ENCODE peak calls at places on chromosomes 13 and 19, in ten cellular contexts. V, T, C, E, A, S, I, Q, L and Y are unnamed samples.

GRCh38 chr19:4639531-4640246 is 373 bp downstream of the TNFAIP8L1 start:
- DNase-seq in V (no peak), T (peak), C (no peak), E (no peak), A (no peak), S (no peak), I (no peak), Q (no peak), L (no peak), Y (no peak)

GRCh38 chr19:10718205-10719196 is 622 bp downstream of the DNM2 start:
- DNase-seq in V (no peak), T (peak), C (no peak), E (peak), A (no peak), S (no peak), I (no peak), Q (peak), L (no peak), Y (no peak)

GRCh38 chr13:102141625-102142472 is 260.0 kb downstream of the FGF14 start:
- DNase-seq in V (no peak), T (no peak), C (no peak), E (peak), A (no peak), S (no peak), I (no peak), Q (peak), L (peak), Y (peak)

GRCh38 chr19:14305706-14306105 is 75.5 kb upstream of the ADGRE5 start:
- DNase-seq in V (no peak), T (no peak), C (no peak), E (no peak), A (no peak), S (no peak), I (no peak), Q (no peak), L (no peak), Y (no peak)

GRCh38 chr19:3982701-3983541 is 2.3 kb downstream of the EEF2 start:
- DNase-seq in V (no peak), T (peak), C (no peak), E (peak), A (no peak), S (no peak), I (no peak), Q (no peak), L (no peak), Y (no peak)

GRCh38 chr13:73338389-73338788 is 279.6 kb downstream of the KLF5 start:
- DNase-seq in V (no peak), T (no peak), C (no peak), E (no peak), A (no peak), S (no peak), I (no peak), Q (no peak), L (peak), Y (no peak)

GRCh38 chr19:728011-728410 is 19.3 kb downstream of the PALM start:
- DNase-seq in V (no peak), T (peak), C (no peak), E (peak), A (no peak), S (no peak), I (no peak), Q (no peak), L (no peak), Y (no peak)

GRCh38 chr13:99027260-99027659 is 49.4 kb upstream of the DOCK9 start:
- DNase-seq in V (no peak), T (no peak), C (no peak), E (no peak), A (no peak), S (no peak), I (no peak), Q (no peak), L (no peak), Y (no peak)

GRCh38 chr13:42014119-42014518 is 34.3 kb upstream of the DGKH start:
- DNase-seq in V (no peak), T (no peak), C (no peak), E (no peak), A (no peak), S (no peak), I (no peak), Q (no peak), L (no peak), Y (no peak)

GRCh38 chr13:106367361-106367781 is 168.1 kb downstream of the EFNB2 start:
- DNase-seq in V (no peak), T (no peak), C (no peak), E (no peak), A (no peak), S (no peak), I (no peak), Q (no peak), L (no peak), Y (no peak)

GRCh38 chr19:49427855-49428546 is 2.8 kb downstream of the GFY start:
- DNase-seq in V (no peak), T (no peak), C (no peak), E (no peak), A (no peak), S (no peak), I (no peak), Q (peak), L (no peak), Y (no peak)